ENCODE peak calls at places on chromosomes 16 and 17, in eight cellular contexts. One of them, this sample, is unnamed.

GRCh38 chr16:54282202-54282922 is 4.2 kb downstream of the IRX3 start:
- DNase-seq in Caki2: peak
- DNase-seq in GM04503: no peak
- DNase-seq in stimulated activated CD4-positive, alpha-beta T cell treated with anti-CD3 and anti-CD28 coated beads, Interleukin-1b, Interleukin-23, amount 100 ng/mL, for 1 hour: no peak
- DNase-seq in AG10803: peak
- DNase-seq in GM13977: peak
- DNase-seq in NCI-H2029: no peak
- DNase-seq in RCC 7860: no peak
- DNase-seq in this sample: no peak

GRCh38 chr16:58037365-58038057 is 12.0 kb downstream of the MMP15 start:
- DNase-seq in Caki2: no peak
- DNase-seq in RCC 7860: no peak
- DNase-seq in GM04503: no peak
- DNase-seq in stimulated activated CD4-positive, alpha-beta T cell treated with anti-CD3 and anti-CD28 coated beads, Interleukin-1b, Interleukin-23, amount 100 ng/mL, for 1 hour: no peak
- DNase-seq in NCI-H2029: no peak
- DNase-seq in AG10803: no peak
- DNase-seq in GM13977: no peak
- DNase-seq in this sample: no peak

GRCh38 chr17:57485566-57485865 is 229.2 kb downstream of the MSI2 start:
- DNase-seq in GM13977: no peak
- DNase-seq in AG10803: peak
- DNase-seq in stimulated activated CD4-positive, alpha-beta T cell treated with anti-CD3 and anti-CD28 coated beads, Interleukin-1b, Interleukin-23, amount 100 ng/mL, for 1 hour: no peak
- DNase-seq in RCC 7860: no peak
- DNase-seq in Caki2: no peak
- DNase-seq in NCI-H2029: no peak
- DNase-seq in GM04503: no peak
- DNase-seq in this sample: no peak

GRCh38 chr16:3439637-3440036 is 3.7 kb downstream of the ZNF597 start:
- DNase-seq in Caki2: no peak
- DNase-seq in GM04503: no peak
- DNase-seq in RCC 7860: no peak
- DNase-seq in GM13977: no peak
- DNase-seq in stimulated activated CD4-positive, alpha-beta T cell treated with anti-CD3 and anti-CD28 coated beads, Interleukin-1b, Interleukin-23, amount 100 ng/mL, for 1 hour: no peak
- DNase-seq in AG10803: no peak
- DNase-seq in NCI-H2029: no peak
- DNase-seq in this sample: no peak

GRCh38 chr16:8908779-8909468 is 26.8 kb downstream of the LITAFD start:
- DNase-seq in GM04503: no peak
- DNase-seq in AG10803: no peak
- DNase-seq in GM13977: no peak
- DNase-seq in Caki2: no peak
- DNase-seq in stimulated activated CD4-positive, alpha-beta T cell treated with anti-CD3 and anti-CD28 coated beads, Interleukin-1b, Interleukin-23, amount 100 ng/mL, for 1 hour: no peak
- DNase-seq in RCC 7860: no peak
- DNase-seq in NCI-H2029: no peak
- DNase-seq in this sample: no peak

GRCh38 chr16:89805136-89805905 is 11.1 kb downstream of the FANCA start:
- DNase-seq in NCI-H2029: no peak
- DNase-seq in GM04503: peak
- DNase-seq in GM13977: no peak
- DNase-seq in stimulated activated CD4-positive, alpha-beta T cell treated with anti-CD3 and anti-CD28 coated beads, Interleukin-1b, Interleukin-23, amount 100 ng/mL, for 1 hour: no peak
- DNase-seq in Caki2: no peak
- DNase-seq in AG10803: peak
- DNase-seq in RCC 7860: no peak
- DNase-seq in this sample: no peak

GRCh38 chr17:411416-412120 is 59.0 kb upstream of the RPH3AL start:
- DNase-seq in GM04503: no peak
- DNase-seq in GM13977: no peak
- DNase-seq in stimulated activated CD4-positive, alpha-beta T cell treated with anti-CD3 and anti-CD28 coated beads, Interleukin-1b, Interleukin-23, amount 100 ng/mL, for 1 hour: no peak
- DNase-seq in AG10803: no peak
- DNase-seq in Caki2: peak
- DNase-seq in NCI-H2029: no peak
- DNase-seq in RCC 7860: peak
- DNase-seq in this sample: no peak

GRCh38 chr16:27441276-27441675 is 39.3 kb downstream of the IL21R start:
- DNase-seq in GM13977: no peak
- DNase-seq in Caki2: no peak
- DNase-seq in stimulated activated CD4-positive, alpha-beta T cell treated with anti-CD3 and anti-CD28 coated beads, Interleukin-1b, Interleukin-23, amount 100 ng/mL, for 1 hour: no peak
- DNase-seq in NCI-H2029: no peak
- DNase-seq in RCC 7860: no peak
- DNase-seq in AG10803: no peak
- DNase-seq in GM04503: no peak
- DNase-seq in this sample: no peak

GRCh38 chr16:79751785-79752184 is 151.2 kb upstream of the MAF start:
- DNase-seq in NCI-H2029: no peak
- DNase-seq in stimulated activated CD4-positive, alpha-beta T cell treated with anti-CD3 and anti-CD28 coated beads, Interleukin-1b, Interleukin-23, amount 100 ng/mL, for 1 hour: no peak
- DNase-seq in GM13977: no peak
- DNase-seq in AG10803: no peak
- DNase-seq in RCC 7860: no peak
- DNase-seq in Caki2: no peak
- DNase-seq in GM04503: no peak
- DNase-seq in this sample: no peak

GRCh38 chr17:17921192-17922082 is 50.8 kb downstream of the TOM1L2 start:
- DNase-seq in AG10803: peak
- DNase-seq in stimulated activated CD4-positive, alpha-beta T cell treated with anti-CD3 and anti-CD28 coated beads, Interleukin-1b, Interleukin-23, amount 100 ng/mL, for 1 hour: no peak
- DNase-seq in Caki2: peak
- DNase-seq in GM04503: peak
- DNase-seq in NCI-H2029: no peak
- DNase-seq in GM13977: no peak
- DNase-seq in RCC 7860: peak
- DNase-seq in this sample: peak

GRCh38 chr17:35001549-35001948 is 21.2 kb downstream of the LIG3 start:
- DNase-seq in Caki2: no peak
- DNase-seq in NCI-H2029: no peak
- DNase-seq in stimulated activated CD4-positive, alpha-beta T cell treated with anti-CD3 and anti-CD28 coated beads, Interleukin-1b, Interleukin-23, amount 100 ng/mL, for 1 hour: no peak
- DNase-seq in GM04503: no peak
- DNase-seq in AG10803: no peak
- DNase-seq in GM13977: no peak
- DNase-seq in RCC 7860: no peak
- DNase-seq in this sample: no peak

GRCh38 chr17:39601758-39602532 is 5.8 kb downstream of the NEUROD2 start:
- DNase-seq in GM04503: no peak
- DNase-seq in stimulated activated CD4-positive, alpha-beta T cell treated with anti-CD3 and anti-CD28 coated beads, Interleukin-1b, Interleukin-23, amount 100 ng/mL, for 1 hour: no peak
- DNase-seq in NCI-H2029: no peak
- DNase-seq in Caki2: no peak
- DNase-seq in RCC 7860: no peak
- DNase-seq in AG10803: no peak
- DNase-seq in GM13977: no peak
- DNase-seq in this sample: no peak

This sample was measured in RKO.